ENCODE peak calls at places on chromosomes 16 and 17, in four cellular contexts. N is K562, Q is GM12878, P is HepG2. F is an unnamed sample.

GRCh38 chr17:19237389-19238166 is 412 bp downstream of the EPN2 start:
- DNase-seq in Q (no peak), P (no peak), N (no peak), F (peak)

GRCh38 chr17:50532452-50533024 is at the start of gene EPN3:
- DNase-seq in Q (no peak), P (no peak), N (no peak), F (no peak)

GRCh38 chr16:24580665-24581064 is 41.3 kb downstream of the RBBP6 start:
- DNase-seq in P (no peak), N (no peak), Q (no peak), F (no peak)

GRCh38 chr16:58030136-58030840 is 4.7 kb downstream of the MMP15 start:
- DNase-seq in Q (no peak), N (no peak), P (no peak), F (no peak)

GRCh38 chr17:63542218-63542545 is 8.1 kb upstream of the DCAF7 start:
- DNase-seq in N (no peak), P (no peak), Q (no peak), F (no peak)

GRCh38 chr17:75707096-75707720 is 14.1 kb upstream of the ITGB4 start:
- DNase-seq in N (peak), Q (no peak), P (no peak), F (no peak)

GRCh38 chr16:81798311-81799137 is 19.4 kb downstream of the PLCG2 start:
- DNase-seq in Q (peak), N (no peak), P (no peak), F (no peak)

GRCh38 chr16:27718136-27718766 is 168.3 kb downstream of the KATNIP start:
- DNase-seq in P (peak), N (no peak), Q (no peak), F (no peak)

GRCh38 chr16:81251871-81252270 is 13.4 kb downstream of the BCO1 start:
- DNase-seq in P (no peak), N (no peak), Q (no peak), F (no peak)

GRCh38 chr16:83924686-83925085 is 25.8 kb downstream of the MLYCD start:
- DNase-seq in N (no peak), Q (no peak), P (no peak), F (no peak)

GRCh38 chr17:61561354-61561753 is 29.7 kb downstream of the NACA2 start:
- DNase-seq in P (no peak), Q (no peak), N (no peak), F (no peak)

GRCh38 chr16:71357681-71358080 is 842 bp upstream of the CALB2 start:
- DNase-seq in P (no peak), N (peak), Q (no peak), F (no peak)

GRCh38 chr16:56355221-56355620 is 70.1 kb downstream of the AMFR start:
- DNase-seq in Q (no peak), N (no peak), P (no peak), F (no peak)

GRCh38 chr16:78553268-78554044 is 454.0 kb downstream of the WWOX start:
- DNase-seq in Q (no peak), P (no peak), N (no peak), F (no peak)

GRCh38 chr17:34369571-34369970 is 6.5 kb upstream of the CCL1 start:
- DNase-seq in Q (no peak), N (no peak), P (no peak), F (no peak)

GRCh38 chr17:62653831-62654829 is 26.7 kb downstream of the MRC2 start:
- DNase-seq in N (peak), Q (no peak), P (no peak), F (no peak)

GRCh38 chr17:80921741-80922579 is 69.7 kb upstream of the CHMP6 start:
- DNase-seq in Q (no peak), P (no peak), N (no peak), F (no peak)

GRCh38 chr17:79843917-79844815 is 4.9 kb upstream of the CBX4 start:
- DNase-seq in N (no peak), P (no peak), Q (no peak), F (peak)

GRCh38 chr17:76354747-76355310 is 1.1 kb upstream of the PRPSAP1 start:
- DNase-seq in N (peak), P (no peak), Q (no peak), F (no peak)

GRCh38 chr16:58197314-58198012 is 443 bp downstream of the CSNK2A2 start:
- DNase-seq in N (peak), Q (no peak), P (no peak), F (peak)

GRCh38 chr17:4892499-4893221 is 6.7 kb upstream of the C17orf107 start:
- DNase-seq in P (no peak), N (no peak), Q (no peak), F (no peak)

GRCh38 chr17:29572691-29573557 is 4.4 kb downstream of the TP53I13 start:
- DNase-seq in P (no peak), N (peak), Q (no peak), F (no peak)

GRCh38 chr16:19559242-19559910 is 3.9 kb downstream of the VPS35L start:
- DNase-seq in P (peak), Q (no peak), N (peak), F (peak)

GRCh38 chr16:15879255-15879804 is 9.1 kb downstream of the CEP20 start:
- DNase-seq in P (peak), N (peak), Q (no peak), F (no peak)

GRCh38 chr17:65064452-65065019 is 8.0 kb upstream of the GNA13 start:
- DNase-seq in Q (no peak), P (peak), N (peak), F (no peak)

GRCh38 chr17:81221371-81221841 is 1.4 kb downstream of the CEP131 start:
- DNase-seq in Q (no peak), N (no peak), P (no peak), F (no peak)

GRCh38 chr16:88404769-88405168 is 22.0 kb downstream of the ZNF469 start:
- DNase-seq in N (no peak), Q (no peak), P (no peak), F (no peak)

GRCh38 chr17:8896641-8897635 is 29.5 kb upstream of the PIK3R6 start:
- DNase-seq in P (no peak), N (no peak), Q (no peak), F (no peak)

GRCh38 chr16:87560428-87561199 is 41.7 kb upstream of the JPH3 start:
- DNase-seq in N (peak), Q (no peak), P (no peak), F (peak)

DNA sequence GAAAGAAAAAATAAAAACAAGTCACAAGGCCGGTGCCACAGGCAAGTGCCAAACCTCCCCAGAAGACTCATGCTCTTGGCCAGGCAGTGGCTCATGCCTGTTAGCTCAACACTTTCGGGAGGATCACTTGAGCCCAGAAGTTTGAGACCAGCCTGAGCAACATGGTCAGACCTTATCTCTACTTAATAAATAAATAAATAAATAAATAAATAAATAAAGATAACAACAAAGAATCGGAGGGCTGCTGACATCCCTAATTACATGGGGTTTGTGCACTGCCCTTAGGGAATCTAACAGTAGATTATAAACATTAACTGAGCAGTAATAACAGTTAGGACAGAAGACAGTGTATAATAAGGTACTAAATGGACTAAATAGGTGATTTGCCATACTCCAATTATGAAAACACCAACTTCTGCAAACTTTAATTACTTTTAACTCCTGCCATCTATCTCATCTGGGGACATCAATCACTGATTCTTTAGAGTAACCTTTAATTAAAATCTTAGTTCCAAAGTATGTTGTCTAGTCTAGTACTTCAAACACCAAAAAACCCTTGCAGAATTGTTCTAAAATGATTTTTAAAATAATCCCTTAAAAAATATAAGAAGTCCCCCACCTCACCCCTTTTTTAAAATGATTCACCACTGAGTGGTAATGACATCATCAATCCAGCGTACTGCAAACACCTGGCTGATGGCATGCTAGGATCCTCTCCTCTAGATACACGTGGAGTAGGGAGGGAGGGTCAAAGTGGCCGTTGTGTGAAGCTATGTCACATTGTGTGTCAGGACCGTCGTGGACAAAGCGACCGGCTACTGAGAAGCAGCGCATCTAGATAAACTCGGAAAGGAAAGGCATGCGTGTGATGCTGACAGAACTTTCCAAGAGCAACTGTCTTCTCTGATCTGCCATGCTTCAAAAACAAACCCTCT is 28.5 kb downstream of the CYTH1 start:
- DNase-seq in Q (no peak), P (no peak), N (peak), F (no peak)
- TF ChIP-seq SP1 in Q (no peak), P (no peak), N (no peak), F (no peak)

GRCh38 chr17:56131431-56131830 is 21.8 kb upstream of the ANKFN1 start:
- DNase-seq in Q (no peak), N (no peak), P (no peak), F (no peak)
- TF ChIP-seq BHLHE40 in Q (no peak), N (no peak), P (no peak), F (no peak)

DNA sequence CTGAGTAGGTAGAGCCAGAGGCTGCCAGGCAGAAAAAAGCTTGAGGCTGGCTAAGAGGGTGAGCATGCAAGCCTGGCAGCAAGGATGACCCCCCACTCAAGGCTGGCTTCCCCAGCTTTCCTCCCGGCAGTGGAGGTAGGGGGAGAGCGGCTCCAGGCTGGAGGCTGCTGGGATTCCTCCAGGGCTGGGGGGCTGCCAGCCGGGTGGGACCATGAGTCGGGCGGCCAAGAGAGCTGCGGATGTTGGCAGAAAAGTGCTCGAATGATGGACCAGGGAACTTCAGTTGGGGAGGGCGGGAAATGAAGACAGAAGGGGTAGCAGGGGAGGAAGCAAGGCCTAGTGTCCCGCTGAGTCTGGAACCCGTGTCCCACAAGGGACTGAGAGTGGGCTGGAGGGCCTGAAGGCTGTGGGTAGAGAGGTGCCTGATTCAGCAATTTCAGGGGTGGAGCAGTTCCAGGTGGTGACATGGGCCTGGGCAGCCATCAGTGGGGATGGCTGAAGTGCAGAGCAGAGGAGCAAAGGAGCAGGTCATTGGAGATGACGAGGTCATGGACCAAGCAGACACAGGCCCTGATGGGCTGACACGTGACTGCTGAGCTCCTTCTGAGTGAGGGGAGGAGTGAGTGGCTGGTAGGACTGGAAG is 20.3 kb downstream of the HSD11B2 start:
- DNase-seq in Q (no peak), N (no peak), P (no peak), F (no peak)
- TF ChIP-seq SP1 in Q (no peak), N (no peak), P (no peak), F (no peak)

GRCh38 chr16:17612336-17612735 is 141.6 kb upstream of the XYLT1 start:
- DNase-seq in P (no peak), Q (no peak), N (no peak), F (no peak)

DNA sequence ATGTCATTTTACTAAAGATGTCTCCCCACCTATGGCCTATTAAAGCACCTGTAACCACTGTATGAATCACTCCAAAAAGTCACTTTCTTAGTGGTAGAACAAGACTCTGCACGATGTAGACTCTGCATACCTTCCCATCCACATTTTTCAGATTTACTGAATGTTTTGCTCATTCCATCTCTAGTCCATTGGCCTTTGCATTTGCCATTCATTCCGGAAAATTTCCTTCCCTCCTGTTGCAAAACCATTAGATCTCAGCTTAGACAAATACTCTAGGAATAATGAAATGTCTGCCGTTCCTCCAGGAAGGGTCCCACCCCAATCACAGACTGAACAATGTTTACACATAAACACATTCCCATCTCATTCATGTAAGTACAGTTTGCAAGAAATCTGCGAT is 146.3 kb upstream of the XYLT1 start:
- DNase-seq in P (no peak), Q (no peak), N (no peak), F (no peak)
- TF ChIP-seq BHLHE40 in P (no peak), Q (no peak), N (no peak), F (no peak)

GRCh38 chr17:6052926-6053325 is 17.3 kb upstream of the WSCD1 start:
- DNase-seq in P (no peak), Q (no peak), N (no peak), F (no peak)
- TF ChIP-seq SP1 in P (no peak), Q (no peak), N (no peak), F (no peak)

GRCh38 chr17:70423562-70423961 is 254.2 kb downstream of the KCNJ2 start:
- DNase-seq in P (no peak), Q (no peak), N (no peak), F (no peak)

GRCh38 chr17:70420876-70421445 is 251.6 kb downstream of the KCNJ2 start:
- DNase-seq in Q (no peak), N (no peak), P (no peak), F (no peak)

GRCh38 chr17:70426752-70427151 is 257.4 kb downstream of the KCNJ2 start:
- DNase-seq in P (no peak), Q (no peak), N (no peak), F (no peak)

GRCh38 chr17:70422862-70423261 is 253.5 kb downstream of the KCNJ2 start:
- DNase-seq in N (no peak), P (no peak), Q (no peak), F (no peak)
- TF ChIP-seq BHLHE40 in N (no peak), P (no peak), Q (no peak), F (no peak)

GRCh38 chr17:1036845-1037237 is 39.9 kb downstream of the TIMM22 start:
- DNase-seq in N (no peak), P (no peak), Q (no peak), F (no peak)
- TF ChIP-seq SP1 in N (no peak), P (no peak), Q (no peak), F (no peak)

GRCh38 chr16:2842340-2843000 is 12.4 kb downstream of the ZG16B start:
- DNase-seq in Q (no peak), N (peak), P (no peak), F (peak)
- TF ChIP-seq BHLHE40 in Q (no peak), N (no peak), P (no peak), F (no peak)